ENCODE peak calls at places on chromosomes 13 and 19, in five cellular contexts. Y, V, B, H and P are unnamed samples.
A peak's percentile ranks its signal among the peaks of the same experiment; 100 is the strongest.

GRCh38 chr13:99694251-99694650 is 193.0 kb downstream of the TM9SF2 start:
- DNase-seq in H (no peak), V (no peak), Y (no peak), B (no peak), P (no peak)

GRCh38 chr13:27132538-27132937 is 39.1 kb downstream of the USP12 start:
- DNase-seq in H (no peak), B (no peak), V (no peak), Y (no peak), P (no peak)

GRCh38 chr13:19150712-19151228 is 30.9 kb downstream of the TUBA3C start:
- DNase-seq in Y (no peak), H (peak; percentile 31), V (no peak), B (no peak), P (no peak)

GRCh38 chr13:73059460-73060250 is 850 bp downstream of the KLF5 start:
- DNase-seq in Y (no peak), V (no peak), B (peak; percentile 31), H (peak; percentile 58), P (peak; percentile 51)

GRCh38 chr19:29687897-29688728 is 22.9 kb downstream of the PLEKHF1 start:
- DNase-seq in H (no peak), Y (peak; percentile 51), B (no peak), V (no peak), P (no peak)

GRCh38 chr13:106103779-106104178 is 431.7 kb downstream of the EFNB2 start:
- DNase-seq in B (no peak), H (no peak), V (no peak), Y (peak; percentile 88), P (no peak)

GRCh38 chr13:97395437-97396136 is 38.4 kb upstream of the RAP2A start:
- DNase-seq in B (no peak), Y (peak; percentile 5), V (no peak), H (no peak), P (no peak)

GRCh38 chr13:45809810-45810394 is 41.7 kb downstream of the SIAH3 start:
- DNase-seq in H (no peak), B (no peak), Y (peak; percentile 5), V (no peak), P (no peak)

GRCh38 chr13:49859568-49859967 is 67.1 kb upstream of the KPNA3 start:
- DNase-seq in B (no peak), Y (peak; percentile 89), V (no peak), H (peak; percentile 56), P (no peak)

GRCh38 chr13:105410602-105411001 is 1124.9 kb downstream of the EFNB2 start:
- DNase-seq in H (peak; percentile 37), B (no peak), V (no peak), Y (no peak), P (peak; percentile 47)

GRCh38 chr19:3520166-3521103 is 14.3 kb downstream of the FZR1 start:
- DNase-seq in H (no peak), V (no peak), B (no peak), Y (no peak), P (no peak)

GRCh38 chr13:59024434-59024833 is 1139.3 kb downstream of the DIAPH3 start:
- DNase-seq in Y (peak; percentile 9), B (no peak), H (no peak), V (peak; percentile 4), P (no peak)